ENCODE peak calls at places on chromosomes 1 and 21, in ten cellular contexts. Z is Caco-2, E is GM10248, T is mammary epithelial cell, W is AG09319, O is HCT116, G is astrocyte of the spinal cord, M is tibial artery, J is omental fat pad, D is AG04450. K is an unnamed sample.

GRCh38 chr1:173507847-173508209 is 30.7 kb downstream of the PRDX6 start:
- DNase-seq in G (no peak), D (no peak), W (no peak), O (no peak), E (no peak), Z (no peak), M (no peak), J (no peak), T (peak; percentile 39), K (no peak)

GRCh38 chr1:23727362-23727811 is 15.9 kb upstream of the ELOA start:
- DNase-seq in W (peak; percentile 85), G (no peak), J (no peak), Z (peak; percentile 52), T (no peak), M (peak; percentile 83), O (no peak), E (peak; percentile 55), D (peak; percentile 83), K (peak; percentile 91)

GRCh38 chr1:62852253-62852652 is 68.3 kb downstream of the ATG4C start:
- DNase-seq in M (no peak), G (no peak), Z (no peak), E (no peak), O (no peak), T (no peak), D (no peak), J (no peak), W (no peak), K (no peak)

GRCh38 chr1:84121360-84121759 is 22.7 kb upstream of the PRKACB start:
- DNase-seq in O (no peak), M (no peak), D (no peak), E (no peak), J (no peak), Z (no peak), G (no peak), W (no peak), T (no peak), K (no peak)

GRCh38 chr1:116396769-116397168 is 23.7 kb downstream of the ATP1A1 start:
- DNase-seq in T (no peak), M (no peak), Z (no peak), D (no peak), O (no peak), E (no peak), G (no peak), W (no peak), J (no peak), K (no peak)

GRCh38 chr1:58964880-58965279 is 181.0 kb upstream of the JUN start:
- DNase-seq in E (no peak), T (peak; percentile 12), J (no peak), O (no peak), G (no peak), D (no peak), M (no peak), W (no peak), Z (peak; percentile 24), K (peak; percentile 51)

GRCh38 chr1:64572222-64572900 is 102.4 kb downstream of the CACHD1 start:
- DNase-seq in M (no peak), E (no peak), J (no peak), G (no peak), T (peak; percentile 29), Z (no peak), D (no peak), O (no peak), W (no peak), K (no peak)

GRCh38 chr1:33032126-33032869 is 4.4 kb downstream of the AK2 start:
- DNase-seq in O (no peak), E (no peak), J (no peak), M (no peak), W (no peak), Z (no peak), T (no peak), D (no peak), G (no peak), K (peak; percentile 16)

GRCh38 chr1:67560580-67561285 is 124.3 kb upstream of the GADD45A start:
- DNase-seq in M (no peak), W (no peak), J (no peak), T (no peak), E (no peak), G (no peak), D (no peak), Z (no peak), O (no peak), K (peak; percentile 29)

GRCh38 chr1:93735722-93736121 is 54.1 kb upstream of the BCAR3 start:
- DNase-seq in E (no peak), Z (no peak), W (peak; percentile 23), M (no peak), T (peak; percentile 81), O (no peak), J (no peak), D (peak; percentile 67), G (peak; percentile 83), K (peak; percentile 88)

GRCh38 chr21:17554619-17555472 is 42.0 kb downstream of the CXADR start:
- DNase-seq in T (no peak), Z (peak; percentile 26), J (no peak), E (no peak), G (no peak), O (no peak), D (no peak), W (no peak), M (no peak), K (peak; percentile 35)
- TF ChIP-seq CTCF in T (peak; percentile 27), Z (peak; percentile 49), J (no peak), E (peak; percentile 42), G (peak; percentile 32), O (peak; percentile 49), D (peak; percentile 46), W (peak; percentile 49), M (no peak), K (peak; percentile 42)

GRCh38 chr1:66356605-66357004 is 177.3 kb upstream of the SGIP1 start:
- DNase-seq in O (no peak), D (no peak), E (no peak), Z (no peak), M (no peak), W (no peak), G (no peak), T (no peak), J (no peak), K (no peak)

GRCh38 chr1:66364578-66365391 is 169.2 kb upstream of the SGIP1 start:
- DNase-seq in T (peak; percentile 64), E (no peak), O (no peak), J (no peak), D (no peak), Z (no peak), G (no peak), W (no peak), M (no peak), K (peak; percentile 43)

GRCh38 chr1:66359815-66360214 is 174.1 kb upstream of the SGIP1 start:
- DNase-seq in W (no peak), D (no peak), J (no peak), T (no peak), O (no peak), M (no peak), G (no peak), Z (no peak), E (no peak), K (peak; percentile 56)

GRCh38 chr1:66357478-66358197 is 176.3 kb upstream of the SGIP1 start:
- DNase-seq in D (no peak), E (no peak), J (no peak), O (no peak), G (no peak), Z (no peak), W (no peak), T (no peak), M (no peak), K (no peak)

GRCh38 chr1:66360285-66360724 is 173.6 kb upstream of the SGIP1 start:
- DNase-seq in D (no peak), W (no peak), Z (no peak), T (no peak), J (no peak), M (no peak), O (no peak), G (no peak), E (no peak), K (no peak)
- TF ChIP-seq CTCF in D (no peak), W (no peak), Z (no peak), T (no peak), J (no peak), M (no peak), O (peak; percentile 46), G (no peak), E (peak; percentile 36), K (no peak)

GRCh38 chr21:29025328-29025713 is 853 bp downstream of the USP16 start:
- DNase-seq in O (no peak), J (no peak), D (no peak), G (no peak), M (no peak), W (no peak), Z (no peak), E (no peak), T (peak; percentile 35), K (peak; percentile 55)
- TF ChIP-seq CTCF in O (no peak), J (no peak), D (no peak), G (no peak), M (no peak), W (no peak), Z (no peak), E (no peak), T (no peak), K (no peak)

GRCh38 chr1:20652300-20652699 is 8.9 kb downstream of the DDOST start:
- DNase-seq in J (no peak), Z (no peak), M (no peak), O (no peak), G (no peak), T (no peak), D (no peak), W (no peak), E (no peak), K (no peak)

GRCh38 chr1:20658166-20658915 is 2.8 kb downstream of the DDOST start:
- DNase-seq in M (no peak), D (no peak), Z (no peak), W (no peak), O (no peak), E (no peak), G (no peak), T (no peak), J (no peak), K (no peak)

GRCh38 chr1:20648946-20649345 is 12.2 kb downstream of the DDOST start:
- DNase-seq in D (no peak), Z (no peak), M (no peak), G (no peak), E (no peak), W (no peak), J (no peak), T (no peak), O (no peak), K (no peak)

GRCh38 chr1:20657024-20657423 is 4.1 kb downstream of the DDOST start:
- DNase-seq in J (no peak), D (no peak), M (no peak), E (no peak), G (no peak), Z (no peak), W (no peak), T (no peak), O (no peak), K (no peak)

DNA sequence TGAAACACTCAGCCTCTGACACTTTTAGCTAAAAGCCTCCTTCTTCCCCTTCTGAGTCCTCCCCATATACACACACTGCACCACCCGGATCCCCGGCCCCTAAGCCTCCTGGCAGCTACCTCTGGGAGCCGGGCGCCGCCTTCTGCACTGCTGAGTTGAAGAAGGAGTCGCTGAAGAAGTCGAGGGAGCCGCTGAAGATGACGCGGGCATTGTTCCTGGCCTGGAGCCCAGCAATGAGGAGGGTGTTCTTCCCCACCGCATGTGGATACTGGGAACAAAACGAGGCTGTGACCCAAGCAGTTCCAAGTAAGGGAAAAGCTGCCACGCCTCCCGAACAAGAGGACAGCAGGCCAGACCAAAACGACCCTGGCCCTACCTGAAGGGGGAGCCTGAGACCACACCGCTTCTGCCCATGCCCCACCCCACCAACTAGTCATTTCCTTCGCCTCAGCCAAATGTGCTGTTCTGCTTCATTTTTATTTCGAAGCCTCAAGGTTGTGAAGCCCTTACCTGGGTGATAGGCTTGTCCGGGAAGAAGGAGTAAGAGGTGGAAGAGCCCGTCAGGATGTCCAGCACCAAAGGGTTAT is 7.0 kb downstream of the DDOST start:
- DNase-seq in E (no peak), M (no peak), W (no peak), G (peak; percentile 4), O (no peak), Z (no peak), T (no peak), J (no peak), D (no peak), K (peak; percentile 83)
- TF ChIP-seq CTCF in E (no peak), M (no peak), W (no peak), G (no peak), O (no peak), Z (no peak), T (no peak), J (no peak), D (no peak), K (no peak)

K was measured in fibroblast of mammary gland.